ENCODE peak calls at places on chromosomes 13 and 19, in nine cellular contexts. N, T, W, V, I, M, L, Z and E are unnamed samples.

GRCh38 chr13:102555914-102556553 is 40.8 kb upstream of the TPP2 start:
- DNase-seq in N (no peak), T (no peak), W (no peak), V (no peak), I (peak), M (peak), L (no peak), Z (no peak), E (peak)

GRCh38 chr19:41626278-41626677 is 596 bp downstream of the CEACAM4 start:
- DNase-seq in N (peak), T (no peak), W (no peak), V (no peak), I (no peak), M (no peak), L (peak), Z (no peak), E (no peak)

GRCh38 chr13:46195017-46195416 is 13.0 kb upstream of the LCP1 start:
- DNase-seq in N (no peak), T (no peak), W (no peak), V (no peak), I (no peak), M (no peak), L (no peak), Z (no peak), E (no peak)

GRCh38 chr13:94345374-94346195 is 133.9 kb downstream of the DCT start:
- DNase-seq in N (no peak), T (no peak), W (no peak), V (no peak), I (no peak), M (peak), L (no peak), Z (no peak), E (no peak)

GRCh38 chr13:106033634-106034033 is 501.8 kb downstream of the EFNB2 start:
- DNase-seq in N (no peak), T (no peak), W (no peak), V (no peak), I (no peak), M (no peak), L (no peak), Z (no peak), E (no peak)

GRCh38 chr13:86892330-86892729 is 778.8 kb upstream of the SLITRK5 start:
- DNase-seq in N (no peak), T (no peak), W (no peak), V (no peak), I (no peak), M (no peak), L (no peak), Z (no peak), E (no peak)

GRCh38 chr13:43528992-43529391 is 257.8 kb downstream of the ENOX1 start:
- DNase-seq in N (no peak), T (no peak), W (no peak), V (no peak), I (no peak), M (no peak), L (no peak), Z (no peak), E (no peak)

GRCh38 chr13:40271931-40272775 is 394.3 kb downstream of the FOXO1 start:
- DNase-seq in N (peak), T (no peak), W (peak), V (no peak), I (no peak), M (no peak), L (peak), Z (peak), E (peak)

GRCh38 chr19:9065457-9066014 is 21.3 kb upstream of the OR1M1 start:
- DNase-seq in N (no peak), T (no peak), W (no peak), V (no peak), I (no peak), M (no peak), L (no peak), Z (no peak), E (peak)

GRCh38 chr19:34662919-34663318 is 14.0 kb downstream of the SCGB2B2 start:
- DNase-seq in N (no peak), T (no peak), W (peak), V (no peak), I (no peak), M (no peak), L (no peak), Z (no peak), E (peak)

GRCh38 chr19:10543420-10544241 is at the start of gene ATG4D:
- DNase-seq in N (peak), T (peak), W (peak), V (peak), I (peak), M (peak), L (peak), Z (peak), E (peak)

GRCh38 chr19:11995174-11995573 is 30.3 kb downstream of the ZNF763 start:
- DNase-seq in N (no peak), T (no peak), W (no peak), V (no peak), I (no peak), M (no peak), L (no peak), Z (no peak), E (peak)

GRCh38 chr13:100879255-100879654 is 204.7 kb upstream of the TMTC4 start:
- DNase-seq in N (no peak), T (no peak), W (no peak), V (no peak), I (no peak), M (no peak), L (no peak), Z (no peak), E (no peak)

GRCh38 chr19:57419439-57419838 is 8.5 kb downstream of the ZNF17 start:
- DNase-seq in N (no peak), T (no peak), W (no peak), V (no peak), I (no peak), M (no peak), L (no peak), Z (no peak), E (no peak)

GRCh38 chr13:35140321-35140720 is 198.3 kb downstream of the NBEA start:
- DNase-seq in N (no peak), T (no peak), W (no peak), V (no peak), I (no peak), M (no peak), L (no peak), Z (no peak), E (no peak)

GRCh38 chr13:97295279-97296182 is 73.4 kb downstream of the MBNL2 start:
- DNase-seq in N (no peak), T (no peak), W (no peak), V (no peak), I (no peak), M (peak), L (no peak), Z (no peak), E (no peak)

GRCh38 chr19:1340681-1341469 is 42.8 kb upstream of the NDUFS7 start:
- DNase-seq in N (no peak), T (no peak), W (no peak), V (no peak), I (no peak), M (no peak), L (no peak), Z (no peak), E (no peak)

GRCh38 chr13:74037762-74038161 is 96.4 kb downstream of the KLF12 start:
- DNase-seq in N (no peak), T (no peak), W (no peak), V (no peak), I (no peak), M (no peak), L (no peak), Z (no peak), E (no peak)

GRCh38 chr13:75263741-75264407 is 218.1 kb downstream of the TBC1D4 start:
- DNase-seq in N (no peak), T (no peak), W (no peak), V (no peak), I (no peak), M (no peak), L (no peak), Z (no peak), E (no peak)

GRCh38 chr13:33537691-33538090 is 252.1 kb upstream of the STARD13 start:
- DNase-seq in N (no peak), T (no peak), W (no peak), V (no peak), I (no peak), M (no peak), L (no peak), Z (no peak), E (no peak)

GRCh38 chr13:20869540-20869939 is 33.0 kb downstream of the XPO4 start:
- DNase-seq in N (no peak), T (no peak), W (no peak), V (no peak), I (no peak), M (no peak), L (no peak), Z (no peak), E (no peak)

GRCh38 chr13:97276862-97277269 is 54.7 kb downstream of the MBNL2 start:
- DNase-seq in N (no peak), T (no peak), W (no peak), V (no peak), I (no peak), M (no peak), L (no peak), Z (no peak), E (no peak)

GRCh38 chr13:20231839-20232555 is at the start of gene GJB6:
- DNase-seq in N (peak), T (peak), W (no peak), V (peak), I (no peak), M (no peak), L (no peak), Z (no peak), E (peak)

GRCh38 chr13:99686157-99686572 is 184.9 kb downstream of the TM9SF2 start:
- DNase-seq in N (no peak), T (no peak), W (no peak), V (no peak), I (no peak), M (no peak), L (no peak), Z (no peak), E (peak)

GRCh38 chr13:99442273-99442895 is 58.9 kb upstream of the TM9SF2 start:
- DNase-seq in N (no peak), T (peak), W (no peak), V (no peak), I (peak), M (no peak), L (peak), Z (no peak), E (peak)

GRCh38 chr19:18710986-18711751 is 27.7 kb downstream of the CRTC1 start:
- DNase-seq in N (no peak), T (no peak), W (no peak), V (no peak), I (no peak), M (no peak), L (no peak), Z (no peak), E (peak)

GRCh38 chr19:1501200-1501595 is 10.2 kb downstream of the REEP6 start:
- DNase-seq in N (no peak), T (no peak), W (no peak), V (no peak), I (no peak), M (no peak), L (no peak), Z (no peak), E (no peak)

GRCh38 chr13:78102121-78102677 is 183.6 kb upstream of the EDNRB start:
- DNase-seq in N (no peak), T (no peak), W (no peak), V (no peak), I (no peak), M (no peak), L (peak), Z (no peak), E (no peak)

GRCh38 chr19:45152504-45153338 is 8.1 kb downstream of the NKPD1 start:
- DNase-seq in N (peak), T (peak), W (no peak), V (no peak), I (no peak), M (peak), L (no peak), Z (no peak), E (peak)